ENCODE peak calls at places on chromosomes 5 and 9, in ten cellular contexts. G is RWPE2, E is vagina, N is nephron progenitor cell, W is brain microvascular endothelial cell, J is psoas muscle, Y is A673, C is SK-N-SH, O is WTC11, V is GM12865. K is an unnamed sample.

GRCh38 chr9:19946446-19947109 is 157.7 kb upstream of the SLC24A2 start:
- DNase-seq in G (no peak), E (no peak), N (peak; percentile 18), W (no peak), J (no peak), Y (peak; percentile 57), C (peak; percentile 57), O (no peak), V (peak; percentile 55), K (no peak)

GRCh38 chr5:61354199-61354598 is 22.1 kb downstream of the ZSWIM6 start:
- DNase-seq in G (no peak), E (no peak), N (no peak), W (no peak), J (no peak), Y (no peak), C (no peak), O (no peak), V (no peak), K (no peak)

GRCh38 chr5:118126159-118126558 is 862.2 kb downstream of the DTWD2 start:
- DNase-seq in G (no peak), E (no peak), N (no peak), W (peak; percentile 23), J (no peak), Y (no peak), C (no peak), O (no peak), V (no peak), K (no peak)

GRCh38 chr9:136220017-136220729 is 15.2 kb upstream of the LHX3 start:
- DNase-seq in G (no peak), E (no peak), N (no peak), W (peak; percentile 66), J (no peak), Y (peak; percentile 75), C (no peak), O (no peak), V (no peak), K (peak; percentile 16)

GRCh38 chr5:4053111-4053510 is 457.5 kb downstream of the IRX1 start:
- DNase-seq in G (no peak), E (no peak), N (no peak), W (no peak), J (no peak), Y (no peak), C (no peak), O (no peak), V (no peak), K (no peak)

GRCh38 chr5:9122528-9122927 is 423.3 kb downstream of the SEMA5A start:
- DNase-seq in G (no peak), E (no peak), N (no peak), W (no peak), J (no peak), Y (no peak), C (no peak), O (no peak), V (no peak), K (no peak)

GRCh38 chr5:75524591-75524990 is 12.9 kb downstream of the POLK start:
- DNase-seq in G (no peak), E (no peak), N (no peak), W (no peak), J (no peak), Y (no peak), C (no peak), O (no peak), V (no peak), K (no peak)

GRCh38 chr5:11903614-11904269 is 504 bp downstream of the CTNND2 start:
- DNase-seq in G (peak; percentile 61), E (no peak), N (peak; percentile 77), W (no peak), J (peak; percentile 10), Y (peak; percentile 35), C (peak; percentile 68), O (peak; percentile 61), V (peak; percentile 5), K (peak; percentile 76)

GRCh38 chr5:115170128-115170923 is 618 bp upstream of the TRIM36 start:
- DNase-seq in G (peak; percentile 62), E (no peak), N (peak; percentile 67), W (no peak), J (no peak), Y (no peak), C (peak; percentile 78), O (peak; percentile 62), V (peak; percentile 28), K (no peak)

GRCh38 chr5:115166744-115167393 is 2.8 kb downstream of the TRIM36 start:
- DNase-seq in G (no peak), E (no peak), N (no peak), W (no peak), J (no peak), Y (no peak), C (no peak), O (no peak), V (no peak), K (no peak)

GRCh38 chr5:115168829-115169391 is 798 bp downstream of the TRIM36 start:
- DNase-seq in G (no peak), E (no peak), N (peak; percentile 42), W (no peak), J (no peak), Y (peak; percentile 19), C (peak; percentile 68), O (peak; percentile 59), V (peak; percentile 33), K (peak; percentile 30)

GRCh38 chr5:115170924-115171510 is 1.3 kb upstream of the TRIM36 start:
- DNase-seq in G (no peak), E (no peak), N (no peak), W (no peak), J (no peak), Y (peak; percentile 42), C (no peak), O (no peak), V (no peak), K (no peak)

DNA sequence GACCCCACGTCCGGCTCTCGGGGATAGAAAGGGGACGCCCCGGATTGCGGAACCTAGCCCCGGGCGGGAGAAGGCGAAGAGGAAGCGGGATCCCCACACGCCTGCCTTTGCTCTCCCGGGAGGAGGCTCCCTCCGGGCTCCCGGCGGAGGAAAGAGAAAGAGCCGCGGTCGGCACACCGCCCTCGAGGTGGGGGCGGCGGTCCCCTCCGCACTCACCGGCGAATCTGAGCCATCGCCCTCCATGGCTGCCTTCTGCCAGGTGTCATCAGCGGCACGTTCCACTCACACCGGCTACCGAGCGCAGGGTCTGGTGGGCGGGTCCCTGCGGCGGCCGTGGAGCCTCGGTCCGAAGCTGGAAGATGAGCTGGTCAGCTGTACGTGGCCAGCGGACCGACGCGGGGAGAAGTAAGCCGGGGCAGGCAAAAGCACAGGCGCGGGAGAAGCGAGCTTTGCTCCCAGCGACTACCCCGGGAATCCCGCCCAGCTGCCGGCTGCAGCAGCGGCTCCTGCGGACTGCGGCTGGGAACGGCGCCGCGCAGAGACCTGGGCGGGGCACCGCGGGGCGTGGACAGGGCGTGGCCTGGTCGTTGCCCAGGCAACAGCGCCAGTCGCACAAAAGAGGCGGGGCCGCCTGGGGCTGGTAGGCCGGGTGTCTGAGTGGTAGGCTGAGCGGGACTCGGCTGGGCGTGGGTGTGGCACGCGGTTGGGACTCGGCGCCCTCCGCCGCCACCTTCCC is at the start of gene TRIM36:
- DNase-seq in G (peak; percentile 96), E (peak; percentile 94), N (peak; percentile 98), W (peak; percentile 84), J (peak; percentile 91), Y (peak; percentile 97), C (peak; percentile 96), O (peak; percentile 97), V (peak; percentile 94), K (peak; percentile 99)
- TF ChIP-seq CTCF in G (peak; percentile 48), E (no peak), N (no peak), W (peak; percentile 28), J (peak; percentile 20), Y (peak; percentile 44), C (no peak), O (no peak), V (peak; percentile 10), K (no peak)

DNA sequence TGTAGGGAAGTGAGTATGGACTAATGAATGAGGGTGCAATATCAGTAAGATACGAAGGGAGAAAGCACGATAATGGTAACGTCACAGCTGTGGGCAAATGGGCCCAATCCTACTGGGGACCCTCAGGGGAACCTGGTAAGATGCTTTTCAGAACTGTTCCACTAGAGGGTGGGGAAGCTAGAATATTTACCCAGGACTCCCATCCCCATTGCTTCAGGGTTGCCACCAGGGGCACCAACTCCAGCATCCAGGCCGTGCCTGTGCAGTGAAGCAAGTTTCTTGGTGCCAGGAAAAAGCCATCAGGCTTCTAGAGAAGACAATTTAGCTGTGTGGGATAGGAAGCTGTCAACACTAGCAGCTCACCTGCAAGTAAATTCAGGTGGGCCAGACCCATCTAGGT is 409.3 kb downstream of the AGTPBP1 start:
- DNase-seq in G (no peak), E (no peak), N (no peak), W (no peak), J (no peak), Y (peak; percentile 41), C (peak; percentile 41), O (peak; percentile 41), V (peak; percentile 33), K (peak; percentile 23)
- TF ChIP-seq CTCF in G (peak; percentile 13), E (no peak), N (no peak), W (peak; percentile 36), J (no peak), Y (peak; percentile 52), C (peak; percentile 47), O (no peak), V (peak; percentile 28), K (peak; percentile 47)

GRCh38 chr9:14911046-14911445 is 818 bp upstream of the FREM1 start:
- DNase-seq in G (no peak), E (no peak), N (no peak), W (no peak), J (no peak), Y (peak; percentile 25), C (no peak), O (no peak), V (no peak), K (no peak)

GRCh38 chr9:14910178-14910805 is at the start of gene FREM1:
- DNase-seq in G (no peak), E (no peak), N (peak; percentile 61), W (peak; percentile 22), J (peak; percentile 41), Y (peak; percentile 32), C (peak; percentile 58), O (peak; percentile 68), V (no peak), K (no peak)

GRCh38 chr9:14909631-14910177 is 524 bp downstream of the FREM1 start:
- DNase-seq in G (no peak), E (no peak), N (no peak), W (no peak), J (no peak), Y (no peak), C (no peak), O (no peak), V (no peak), K (no peak)

GRCh38 chr9:14912849-14913248 is 2.6 kb upstream of the FREM1 start:
- DNase-seq in G (no peak), E (no peak), N (no peak), W (no peak), J (no peak), Y (no peak), C (no peak), O (no peak), V (no peak), K (no peak)

GRCh38 chr9:14913366-14913765 is 3.1 kb upstream of the FREM1 start:
- DNase-seq in G (no peak), E (no peak), N (no peak), W (no peak), J (no peak), Y (no peak), C (no peak), O (no peak), V (no peak), K (no peak)
- TF ChIP-seq CTCF in G (no peak), E (no peak), N (no peak), W (no peak), J (no peak), Y (no peak), C (no peak), O (no peak), V (no peak), K (no peak)

GRCh38 chr5:96128204-96128864 is 166.7 kb upstream of the ELL2 start:
- DNase-seq in G (no peak), E (no peak), N (no peak), W (no peak), J (no peak), Y (no peak), C (no peak), O (no peak), V (no peak), K (no peak)

GRCh38 chr5:96134886-96135285 is 173.2 kb upstream of the ELL2 start:
- DNase-seq in G (no peak), E (no peak), N (no peak), W (no peak), J (no peak), Y (no peak), C (no peak), O (no peak), V (no peak), K (no peak)

GRCh38 chr5:96127538-96127937 is 165.9 kb upstream of the ELL2 start:
- DNase-seq in G (no peak), E (no peak), N (no peak), W (no peak), J (no peak), Y (no peak), C (no peak), O (no peak), V (no peak), K (no peak)

GRCh38 chr5:96129276-96129675 is 167.6 kb upstream of the ELL2 start:
- DNase-seq in G (no peak), E (no peak), N (no peak), W (no peak), J (no peak), Y (no peak), C (no peak), O (no peak), V (no peak), K (no peak)

GRCh38 chr5:96133337-96134094 is 171.9 kb upstream of the ELL2 start:
- DNase-seq in G (no peak), E (no peak), N (no peak), W (no peak), J (no peak), Y (no peak), C (no peak), O (no peak), V (no peak), K (no peak)
- TF ChIP-seq CTCF in G (no peak), E (no peak), N (no peak), W (no peak), J (no peak), Y (no peak), C (no peak), O (no peak), V (no peak), K (no peak)

K was measured in Calu3.